ENCODE peak calls at places on chromosomes 7 and 10, in eight cellular contexts. One of them, this sample, is unnamed.
A peak's percentile ranks its signal among the peaks of the same experiment; 100 is the strongest.

GRCh38 chr10:43952760-43953159 is 304.1 kb upstream of the ZNF32 start:
- DNase-seq in caudate nucleus: no peak
- DNase-seq in cardiac fibroblast: no peak
- DNase-seq in HT-29: no peak
- DNase-seq in T-helper 2 cell: no peak
- DNase-seq in effector CD4-positive, alpha-beta T cell: no peak
- DNase-seq in NCI-H345: no peak
- DNase-seq in SK-MEL-5: no peak
- DNase-seq in this sample: no peak

GRCh38 chr10:3122486-3123205 is 49.9 kb downstream of the PITRM1 start:
- DNase-seq in caudate nucleus: no peak
- DNase-seq in cardiac fibroblast: peak; percentile 34
- DNase-seq in HT-29: no peak
- DNase-seq in T-helper 2 cell: no peak
- DNase-seq in effector CD4-positive, alpha-beta T cell: no peak
- DNase-seq in NCI-H345: no peak
- DNase-seq in SK-MEL-5: peak; percentile 58
- DNase-seq in this sample: no peak

GRCh38 chr10:70537398-70538194 is 59.0 kb downstream of the PALD1 start:
- DNase-seq in caudate nucleus: no peak
- DNase-seq in cardiac fibroblast: no peak
- DNase-seq in HT-29: peak; percentile 74
- DNase-seq in T-helper 2 cell: no peak
- DNase-seq in effector CD4-positive, alpha-beta T cell: no peak
- DNase-seq in NCI-H345: peak; percentile 8
- DNase-seq in SK-MEL-5: peak; percentile 22
- DNase-seq in this sample: no peak

GRCh38 chr10:116913681-116914080 is 64.4 kb downstream of the ENO4 start:
- DNase-seq in caudate nucleus: no peak
- DNase-seq in cardiac fibroblast: no peak
- DNase-seq in HT-29: no peak
- DNase-seq in T-helper 2 cell: no peak
- DNase-seq in effector CD4-positive, alpha-beta T cell: no peak
- DNase-seq in NCI-H345: no peak
- DNase-seq in SK-MEL-5: no peak
- DNase-seq in this sample: no peak

GRCh38 chr7:105473163-105473562 is 48.9 kb downstream of the PUS7 start:
- DNase-seq in caudate nucleus: no peak
- DNase-seq in cardiac fibroblast: peak; percentile 93
- DNase-seq in HT-29: no peak
- DNase-seq in T-helper 2 cell: no peak
- DNase-seq in effector CD4-positive, alpha-beta T cell: no peak
- DNase-seq in NCI-H345: no peak
- DNase-seq in SK-MEL-5: no peak
- DNase-seq in this sample: no peak

GRCh38 chr10:58818889-58819288 is 306.2 kb downstream of the BICC1 start:
- DNase-seq in caudate nucleus: no peak
- DNase-seq in cardiac fibroblast: peak; percentile 90
- DNase-seq in HT-29: peak; percentile 31
- DNase-seq in T-helper 2 cell: no peak
- DNase-seq in effector CD4-positive, alpha-beta T cell: no peak
- DNase-seq in NCI-H345: peak; percentile 46
- DNase-seq in SK-MEL-5: peak; percentile 21
- DNase-seq in this sample: no peak

GRCh38 chr7:70812511-70812910 is 319.4 kb upstream of the GALNT17 start:
- DNase-seq in caudate nucleus: no peak
- DNase-seq in cardiac fibroblast: no peak
- DNase-seq in HT-29: peak; percentile 19
- DNase-seq in T-helper 2 cell: no peak
- DNase-seq in effector CD4-positive, alpha-beta T cell: no peak
- DNase-seq in NCI-H345: no peak
- DNase-seq in SK-MEL-5: peak; percentile 36
- DNase-seq in this sample: peak; percentile 53

GRCh38 chr7:133303931-133304330 is 51.1 kb downstream of the EXOC4 start:
- DNase-seq in caudate nucleus: no peak
- DNase-seq in cardiac fibroblast: no peak
- DNase-seq in HT-29: no peak
- DNase-seq in T-helper 2 cell: no peak
- DNase-seq in effector CD4-positive, alpha-beta T cell: no peak
- DNase-seq in NCI-H345: no peak
- DNase-seq in SK-MEL-5: no peak
- DNase-seq in this sample: no peak

GRCh38 chr7:104133238-104133637 is 74.6 kb downstream of the ORC5 start:
- DNase-seq in caudate nucleus: no peak
- DNase-seq in cardiac fibroblast: no peak
- DNase-seq in HT-29: no peak
- DNase-seq in T-helper 2 cell: no peak
- DNase-seq in effector CD4-positive, alpha-beta T cell: no peak
- DNase-seq in NCI-H345: no peak
- DNase-seq in SK-MEL-5: no peak
- DNase-seq in this sample: no peak

GRCh38 chr10:24751716-24752115 is 28.0 kb upstream of the ARHGAP21 start:
- DNase-seq in caudate nucleus: no peak
- DNase-seq in cardiac fibroblast: no peak
- DNase-seq in HT-29: no peak
- DNase-seq in T-helper 2 cell: no peak
- DNase-seq in effector CD4-positive, alpha-beta T cell: no peak
- DNase-seq in NCI-H345: no peak
- DNase-seq in SK-MEL-5: no peak
- DNase-seq in this sample: no peak

GRCh38 chr10:23037561-23037960 is 57.8 kb upstream of the MSRB2 start:
- DNase-seq in caudate nucleus: peak; percentile 11
- DNase-seq in cardiac fibroblast: no peak
- DNase-seq in HT-29: no peak
- DNase-seq in T-helper 2 cell: no peak
- DNase-seq in effector CD4-positive, alpha-beta T cell: no peak
- DNase-seq in NCI-H345: no peak
- DNase-seq in SK-MEL-5: peak; percentile 95
- DNase-seq in this sample: no peak

GRCh38 chr10:8439040-8439439 is 384.6 kb downstream of the GATA3 start:
- DNase-seq in caudate nucleus: no peak
- DNase-seq in cardiac fibroblast: no peak
- DNase-seq in HT-29: no peak
- DNase-seq in T-helper 2 cell: no peak
- DNase-seq in effector CD4-positive, alpha-beta T cell: no peak
- DNase-seq in NCI-H345: no peak
- DNase-seq in SK-MEL-5: no peak
- DNase-seq in this sample: no peak

GRCh38 chr10:67098460-67098859 is 172.6 kb downstream of the LRRTM3 start:
- DNase-seq in caudate nucleus: no peak
- DNase-seq in cardiac fibroblast: peak; percentile 14
- DNase-seq in HT-29: no peak
- DNase-seq in T-helper 2 cell: no peak
- DNase-seq in effector CD4-positive, alpha-beta T cell: no peak
- DNase-seq in NCI-H345: no peak
- DNase-seq in SK-MEL-5: no peak
- DNase-seq in this sample: no peak

GRCh38 chr7:70569335-70569819 is 562.6 kb upstream of the GALNT17 start:
- DNase-seq in caudate nucleus: no peak
- DNase-seq in cardiac fibroblast: no peak
- DNase-seq in HT-29: no peak
- DNase-seq in T-helper 2 cell: no peak
- DNase-seq in effector CD4-positive, alpha-beta T cell: no peak
- DNase-seq in NCI-H345: peak; percentile 89
- DNase-seq in SK-MEL-5: no peak
- DNase-seq in this sample: no peak

GRCh38 chr7:22278660-22279059 is 78.3 kb downstream of the RAPGEF5 start:
- DNase-seq in caudate nucleus: no peak
- DNase-seq in cardiac fibroblast: no peak
- DNase-seq in HT-29: no peak
- DNase-seq in T-helper 2 cell: no peak
- DNase-seq in effector CD4-positive, alpha-beta T cell: no peak
- DNase-seq in NCI-H345: no peak
- DNase-seq in SK-MEL-5: no peak
- DNase-seq in this sample: no peak

GRCh38 chr7:17408245-17408903 is 109.9 kb downstream of the AHR start:
- DNase-seq in caudate nucleus: no peak
- DNase-seq in cardiac fibroblast: peak; percentile 97
- DNase-seq in HT-29: peak; percentile 68
- DNase-seq in T-helper 2 cell: no peak
- DNase-seq in effector CD4-positive, alpha-beta T cell: no peak
- DNase-seq in NCI-H345: no peak
- DNase-seq in SK-MEL-5: peak; percentile 91
- DNase-seq in this sample: no peak

GRCh38 chr10:58180633-58181032 is 87.1 kb downstream of the IPMK start:
- DNase-seq in caudate nucleus: no peak
- DNase-seq in cardiac fibroblast: peak; percentile 40
- DNase-seq in HT-29: peak; percentile 78
- DNase-seq in T-helper 2 cell: no peak
- DNase-seq in effector CD4-positive, alpha-beta T cell: no peak
- DNase-seq in NCI-H345: no peak
- DNase-seq in SK-MEL-5: no peak
- DNase-seq in this sample: no peak

GRCh38 chr10:128143531-128143930 is 17.3 kb upstream of the MKI67 start:
- DNase-seq in caudate nucleus: no peak
- DNase-seq in cardiac fibroblast: no peak
- DNase-seq in HT-29: no peak
- DNase-seq in T-helper 2 cell: no peak
- DNase-seq in effector CD4-positive, alpha-beta T cell: no peak
- DNase-seq in NCI-H345: no peak
- DNase-seq in SK-MEL-5: no peak
- DNase-seq in this sample: no peak

GRCh38 chr7:33143996-33144718 is 14.8 kb downstream of the BBS9 start:
- DNase-seq in caudate nucleus: no peak
- DNase-seq in cardiac fibroblast: peak; percentile 37
- DNase-seq in HT-29: no peak
- DNase-seq in T-helper 2 cell: no peak
- DNase-seq in effector CD4-positive, alpha-beta T cell: no peak
- DNase-seq in NCI-H345: no peak
- DNase-seq in SK-MEL-5: peak; percentile 96
- DNase-seq in this sample: no peak

GRCh38 chr7:6446977-6447588 is 671 bp downstream of the DAGLB start:
- DNase-seq in caudate nucleus: peak; percentile 67
- DNase-seq in cardiac fibroblast: peak; percentile 93
- DNase-seq in HT-29: peak; percentile 91
- DNase-seq in T-helper 2 cell: no peak
- DNase-seq in effector CD4-positive, alpha-beta T cell: peak; percentile 9
- DNase-seq in NCI-H345: peak; percentile 91
- DNase-seq in SK-MEL-5: peak; percentile 58
- DNase-seq in this sample: peak; percentile 5

GRCh38 chr7:72343991-72344390 is 68.1 kb downstream of the CALN1 start:
- DNase-seq in caudate nucleus: no peak
- DNase-seq in cardiac fibroblast: no peak
- DNase-seq in HT-29: no peak
- DNase-seq in T-helper 2 cell: no peak
- DNase-seq in effector CD4-positive, alpha-beta T cell: no peak
- DNase-seq in NCI-H345: no peak
- DNase-seq in SK-MEL-5: no peak
- DNase-seq in this sample: peak; percentile 24

GRCh38 chr7:148105853-148106252 is 484.7 kb upstream of the C7orf33 start:
- DNase-seq in caudate nucleus: no peak
- DNase-seq in cardiac fibroblast: no peak
- DNase-seq in HT-29: no peak
- DNase-seq in T-helper 2 cell: no peak
- DNase-seq in effector CD4-positive, alpha-beta T cell: no peak
- DNase-seq in NCI-H345: no peak
- DNase-seq in SK-MEL-5: no peak
- DNase-seq in this sample: no peak

GRCh38 chr10:71848325-71849277 is 2.5 kb downstream of the PSAP start:
- DNase-seq in caudate nucleus: no peak
- DNase-seq in cardiac fibroblast: peak; percentile 68
- DNase-seq in HT-29: no peak
- DNase-seq in T-helper 2 cell: no peak
- DNase-seq in effector CD4-positive, alpha-beta T cell: no peak
- DNase-seq in NCI-H345: no peak
- DNase-seq in SK-MEL-5: peak; percentile 58
- DNase-seq in this sample: no peak

GRCh38 chr10:131733596-131733995 is 167.2 kb upstream of the PPP2R2D start:
- DNase-seq in caudate nucleus: no peak
- DNase-seq in cardiac fibroblast: no peak
- DNase-seq in HT-29: no peak
- DNase-seq in T-helper 2 cell: no peak
- DNase-seq in effector CD4-positive, alpha-beta T cell: no peak
- DNase-seq in NCI-H345: no peak
- DNase-seq in SK-MEL-5: no peak
- DNase-seq in this sample: no peak

GRCh38 chr10:77512219-77512578 is 125.4 kb downstream of the KCNMA1 start:
- DNase-seq in caudate nucleus: no peak
- DNase-seq in cardiac fibroblast: no peak
- DNase-seq in HT-29: no peak
- DNase-seq in T-helper 2 cell: no peak
- DNase-seq in effector CD4-positive, alpha-beta T cell: no peak
- DNase-seq in NCI-H345: no peak
- DNase-seq in SK-MEL-5: no peak
- DNase-seq in this sample: no peak

GRCh38 chr10:133109736-133110532 is 22.2 kb downstream of the ADGRA1 start:
- DNase-seq in caudate nucleus: no peak
- DNase-seq in cardiac fibroblast: no peak
- DNase-seq in HT-29: no peak
- DNase-seq in T-helper 2 cell: no peak
- DNase-seq in effector CD4-positive, alpha-beta T cell: no peak
- DNase-seq in NCI-H345: no peak
- DNase-seq in SK-MEL-5: no peak
- DNase-seq in this sample: no peak

GRCh38 chr7:40918701-40919271 is 784.0 kb downstream of the SUGCT start:
- DNase-seq in caudate nucleus: no peak
- DNase-seq in cardiac fibroblast: peak; percentile 82
- DNase-seq in HT-29: no peak
- DNase-seq in T-helper 2 cell: no peak
- DNase-seq in effector CD4-positive, alpha-beta T cell: no peak
- DNase-seq in NCI-H345: no peak
- DNase-seq in SK-MEL-5: no peak
- DNase-seq in this sample: no peak

GRCh38 chr10:70849582-70850016 is 33.9 kb downstream of the SGPL1 start:
- DNase-seq in caudate nucleus: no peak
- DNase-seq in cardiac fibroblast: peak; percentile 69
- DNase-seq in HT-29: peak; percentile 55
- DNase-seq in T-helper 2 cell: no peak
- DNase-seq in effector CD4-positive, alpha-beta T cell: no peak
- DNase-seq in NCI-H345: no peak
- DNase-seq in SK-MEL-5: peak; percentile 33
- DNase-seq in this sample: no peak

GRCh38 chr10:73910401-73910763 is 550 bp upstream of the PLAU start:
- DNase-seq in caudate nucleus: no peak
- DNase-seq in cardiac fibroblast: no peak
- DNase-seq in HT-29: no peak
- DNase-seq in T-helper 2 cell: no peak
- DNase-seq in effector CD4-positive, alpha-beta T cell: no peak
- DNase-seq in NCI-H345: no peak
- DNase-seq in SK-MEL-5: no peak
- DNase-seq in this sample: no peak

GRCh38 chr10:97124211-97124610 is 61.5 kb downstream of the SLIT1 start:
- DNase-seq in caudate nucleus: no peak
- DNase-seq in cardiac fibroblast: no peak
- DNase-seq in HT-29: no peak
- DNase-seq in T-helper 2 cell: no peak
- DNase-seq in effector CD4-positive, alpha-beta T cell: no peak
- DNase-seq in NCI-H345: peak; percentile 56
- DNase-seq in SK-MEL-5: no peak
- DNase-seq in this sample: no peak

GRCh38 chr7:2661602-2662272 is 26.3 kb upstream of the AMZ1 start:
- DNase-seq in caudate nucleus: no peak
- DNase-seq in cardiac fibroblast: no peak
- DNase-seq in HT-29: no peak
- DNase-seq in T-helper 2 cell: no peak
- DNase-seq in effector CD4-positive, alpha-beta T cell: no peak
- DNase-seq in NCI-H345: no peak
- DNase-seq in SK-MEL-5: peak; percentile 37
- DNase-seq in this sample: no peak

GRCh38 chr10:26969145-26969926 is 108.6 kb upstream of the ABI1 start:
- DNase-seq in caudate nucleus: no peak
- DNase-seq in cardiac fibroblast: no peak
- DNase-seq in HT-29: no peak
- DNase-seq in T-helper 2 cell: no peak
- DNase-seq in effector CD4-positive, alpha-beta T cell: no peak
- DNase-seq in NCI-H345: no peak
- DNase-seq in SK-MEL-5: no peak
- DNase-seq in this sample: no peak

GRCh38 chr10:1107679-1108078 is 51.5 kb downstream of the WDR37 start:
- DNase-seq in caudate nucleus: no peak
- DNase-seq in cardiac fibroblast: no peak
- DNase-seq in HT-29: peak; percentile 33
- DNase-seq in T-helper 2 cell: no peak
- DNase-seq in effector CD4-positive, alpha-beta T cell: no peak
- DNase-seq in NCI-H345: peak; percentile 36
- DNase-seq in SK-MEL-5: no peak
- DNase-seq in this sample: no peak

GRCh38 chr10:104246981-104247380 is 7.7 kb upstream of the GSTO1 start:
- DNase-seq in caudate nucleus: no peak
- DNase-seq in cardiac fibroblast: peak; percentile 95
- DNase-seq in HT-29: no peak
- DNase-seq in T-helper 2 cell: no peak
- DNase-seq in effector CD4-positive, alpha-beta T cell: no peak
- DNase-seq in NCI-H345: no peak
- DNase-seq in SK-MEL-5: no peak
- DNase-seq in this sample: no peak

This sample was measured in SK-N-MC.